ENCODE peak calls at places on chromosomes 3 and 15, in nine cellular contexts. L is stimulated activated CD4-positive, alpha-beta T cell treated with anti-CD3 and anti-CD28 coated beads, Interleukin-12 subunit alpha, Interleukin-12 subunit beta, amount 100 ng/mL, for 48 hours; O is K562; S is AG08395; H is ACHN; R is endothelial cell; K is HuH-7; P is left colon; U is HCT116. F is an unnamed sample.

GRCh38 chr3:182500294-182500693 is 293.0 kb upstream of the ATP11B start:
- DNase-seq in L (no peak), O (no peak), S (no peak), H (no peak), R (no peak), K (no peak), P (no peak), U (no peak), F (no peak)

GRCh38 chr3:97680210-97680609 is 84.3 kb upstream of the ARL6 start:
- DNase-seq in L (no peak), O (no peak), S (no peak), H (no peak), R (no peak), K (no peak), P (no peak), U (no peak), F (no peak)

GRCh38 chr15:89332446-89332845 is 2.2 kb downstream of the POLG start:
- DNase-seq in L (no peak), O (peak; percentile 60), S (peak; percentile 35), H (peak; percentile 35), R (peak; percentile 47), K (peak; percentile 83), P (no peak), U (peak; percentile 12), F (no peak)

GRCh38 chr3:184171562-184171961 is 3.1 kb upstream of the AP2M1 start:
- DNase-seq in L (no peak), O (peak; percentile 83), S (peak; percentile 27), H (peak; percentile 77), R (no peak), K (no peak), P (no peak), U (no peak), F (no peak)

GRCh38 chr15:92613841-92614240 is 41.7 kb downstream of the FAM174B start:
- DNase-seq in L (no peak), O (no peak), S (no peak), H (no peak), R (no peak), K (no peak), P (no peak), U (no peak), F (no peak)

GRCh38 chr3:29324180-29324651 is 43.3 kb downstream of the RBMS3 start:
- DNase-seq in L (no peak), O (no peak), S (peak; percentile 59), H (peak; percentile 92), R (peak; percentile 54), K (no peak), P (peak; percentile 37), U (no peak), F (no peak)

GRCh38 chr3:45325676-45326075 is 62.7 kb upstream of the LARS2 start:
- DNase-seq in L (no peak), O (no peak), S (no peak), H (no peak), R (no peak), K (no peak), P (no peak), U (no peak), F (no peak)

GRCh38 chr3:83953417-83954089 is 1005.2 kb upstream of the CADM2 start:
- DNase-seq in L (no peak), O (no peak), S (no peak), H (no peak), R (no peak), K (no peak), P (no peak), U (no peak), F (no peak)

GRCh38 chr3:156787926-156788663 is 38.1 kb upstream of the LEKR1 start:
- DNase-seq in L (peak; percentile 18), O (peak; percentile 84), S (peak; percentile 92), H (peak; percentile 89), R (no peak), K (no peak), P (no peak), U (peak; percentile 52), F (peak; percentile 46)

GRCh38 chr3:100496711-100497261 is 4.4 kb downstream of the TMEM45A start:
- DNase-seq in L (no peak), O (no peak), S (peak; percentile 35), H (peak; percentile 38), R (no peak), K (no peak), P (no peak), U (no peak), F (no peak)

GRCh38 chr3:54577313-54577712 is 350.5 kb downstream of the LRTM1 start:
- DNase-seq in L (no peak), O (no peak), S (no peak), H (no peak), R (no peak), K (no peak), P (no peak), U (no peak), F (no peak)

GRCh38 chr15:72426753-72427152 is 28.6 kb downstream of the TMEM202 start:
- DNase-seq in L (no peak), O (no peak), S (no peak), H (no peak), R (no peak), K (no peak), P (no peak), U (no peak), F (no peak)

GRCh38 chr3:53069422-53070068 is 23.7 kb upstream of the SFMBT1 start:
- DNase-seq in L (no peak), O (no peak), S (no peak), H (no peak), R (no peak), K (no peak), P (no peak), U (no peak), F (no peak)

GRCh38 chr3:170222647-170223541 is 670 bp downstream of the PRKCI start:
- DNase-seq in L (peak; percentile 18), O (peak; percentile 67), S (peak; percentile 32), H (peak; percentile 28), R (no peak), K (peak; percentile 44), P (peak; percentile 50), U (no peak), F (peak; percentile 65)

F was measured in HT-29.